ENCODE peak calls at places on chromosomes 6 and 20, in ten cellular contexts. J is body of pancreas; P is EH; X is pulmonary artery endothelial cell; L is stimulated activated CD8-positive, alpha-beta memory T cell treated with anti-CD3 and anti-CD28 coated beads, Interleukin-12 subunit alpha, Interleukin-12 subunit beta, amount 100 ng/mL, for 4 hours; U is HuH-7.5; V is AG04450; C is Kasumi-1; S is NCI-H1930; H is omental fat pad. M is an unnamed sample.

GRCh38 chr6:49269190-49269589 is 193.9 kb downstream of the MMUT start:
- DNase-seq in J (no peak), P (peak), X (no peak), L (no peak), U (no peak), V (no peak), C (no peak), S (no peak), H (no peak), M (peak)

GRCh38 chr6:41771058-41771983 is 8.4 kb downstream of the FRS3 start:
- DNase-seq in J (no peak), P (no peak), X (no peak), L (no peak), U (no peak), V (no peak), C (no peak), S (no peak), H (no peak), M (no peak)

GRCh38 chr6:98828991-98829411 is 5.4 kb upstream of the POU3F2 start:
- DNase-seq in J (no peak), P (no peak), X (no peak), L (no peak), U (no peak), V (no peak), C (no peak), S (no peak), H (no peak), M (no peak)

GRCh38 chr20:14992961-14993360 is 655.5 kb upstream of the FLRT3 start:
- DNase-seq in J (no peak), P (peak), X (no peak), L (no peak), U (no peak), V (no peak), C (no peak), S (peak), H (no peak), M (peak)

GRCh38 chr6:7409740-7410139 is 20.1 kb downstream of the RIOK1 start:
- DNase-seq in J (no peak), P (no peak), X (no peak), L (no peak), U (no peak), V (no peak), C (no peak), S (no peak), H (no peak), M (no peak)

GRCh38 chr20:53940356-53940694 is 130.1 kb downstream of the BCAS1 start:
- DNase-seq in J (no peak), P (no peak), X (no peak), L (no peak), U (no peak), V (no peak), C (no peak), S (no peak), H (no peak), M (no peak)

GRCh38 chr6:107154131-107154906 is 39.0 kb upstream of the BEND3 start:
- DNase-seq in J (peak), P (no peak), X (no peak), L (no peak), U (peak), V (no peak), C (no peak), S (no peak), H (no peak), M (no peak)

GRCh38 chr20:325889-326644 is 715 bp downstream of the SOX12 start:
- DNase-seq in J (peak), P (peak), X (no peak), L (peak), U (peak), V (no peak), C (peak), S (peak), H (no peak), M (peak)

GRCh38 chr20:58891686-58892125 is 39.2 kb downstream of the GNAS start:
- DNase-seq in J (peak), P (peak), X (no peak), L (no peak), U (no peak), V (no peak), C (no peak), S (peak), H (no peak), M (peak)

GRCh38 chr6:32886674-32887383 is 32.8 kb downstream of the PSMB9 start:
- DNase-seq in J (peak), P (peak), X (no peak), L (no peak), U (no peak), V (peak), C (no peak), S (no peak), H (no peak), M (peak)

GRCh38 chr20:13276945-13277582 is 56.0 kb downstream of the ISM1 start:
- DNase-seq in J (no peak), P (no peak), X (no peak), L (no peak), U (no peak), V (no peak), C (no peak), S (no peak), H (no peak), M (no peak)

GRCh38 chr6:18498408-18498807 is 111.3 kb downstream of the RNF144B start:
- DNase-seq in J (no peak), P (no peak), X (no peak), L (no peak), U (no peak), V (no peak), C (no peak), S (no peak), H (no peak), M (no peak)

M was measured in fibroblast of the aortic adventitia.